ENCODE peak calls at places on chromosomes 3 and 15, in six cellular contexts. F, Q, G, A, R and K are unnamed samples.

GRCh38 chr3:164416491-164417222 is 661.6 kb downstream of the SI start:
- DNase-seq in A (no peak), F (no peak), Q (no peak), G (no peak), R (no peak), K (no peak)

GRCh38 chr3:119639494-119640350 is 20.7 kb downstream of the POPDC2 start:
- DNase-seq in R (no peak), Q (no peak), G (no peak), F (no peak), A (no peak), K (peak; percentile 62)

GRCh38 chr3:166661621-166662020 is 718.5 kb downstream of the ZBBX start:
- DNase-seq in G (no peak), R (no peak), F (no peak), A (no peak), Q (no peak), K (no peak)

GRCh38 chr3:99620976-99621375 is 17.4 kb upstream of the COL8A1 start:
- DNase-seq in A (no peak), Q (no peak), R (no peak), G (no peak), F (no peak), K (no peak)

GRCh38 chr3:33417051-33417673 is 23.0 kb downstream of the UBP1 start:
- DNase-seq in R (no peak), Q (no peak), A (no peak), G (no peak), F (no peak), K (no peak)

GRCh38 chr3:64411101-64411500 is 185.8 kb upstream of the PRICKLE2 start:
- DNase-seq in F (no peak), G (no peak), R (no peak), A (no peak), Q (no peak), K (no peak)

GRCh38 chr15:80999623-81000036 is 1.1 kb upstream of the TLNRD1 start:
- DNase-seq in G (no peak), F (no peak), A (peak; percentile 87), R (no peak), Q (peak; percentile 37), K (no peak)

GRCh38 chr3:113275876-113276580 is 64.7 kb downstream of the BOC start:
- DNase-seq in R (peak; percentile 31), G (peak; percentile 44), Q (no peak), F (peak; percentile 47), A (peak; percentile 80), K (no peak)

GRCh38 chr15:68300115-68300940 is 22.8 kb downstream of the FEM1B start:
- DNase-seq in R (no peak), A (no peak), G (no peak), F (no peak), Q (no peak), K (no peak)

GRCh38 chr3:12471228-12471627 is 13.1 kb upstream of the TSEN2 start:
- DNase-seq in R (no peak), F (no peak), G (no peak), Q (no peak), A (peak; percentile 94), K (no peak)

GRCh38 chr3:97613139-97613538 is 151.4 kb upstream of the ARL6 start:
- DNase-seq in Q (no peak), G (no peak), F (no peak), R (no peak), A (no peak), K (no peak)